ENCODE peak calls at places on chromosomes 12 and 14, in seven cellular contexts. O is GM04504, X is mesendoderm, M is BE2C, T is heart right ventricle, L is NCI-H345, K is HEK293T. S is an unnamed sample.

GRCh38 chr12:51132693-51133092 is 40.2 kb downstream of the TFCP2 start:
- DNase-seq in O (no peak), L (no peak), M (no peak), T (no peak), K (no peak), X (peak; percentile 10), S (no peak)

GRCh38 chr12:57983150-57983857 is 41.9 kb downstream of the ATP23 start:
- DNase-seq in X (peak; percentile 51), L (peak; percentile 48), M (peak; percentile 45), O (peak; percentile 33), T (peak; percentile 51), K (peak; percentile 18), S (peak; percentile 21)

GRCh38 chr14:103356151-103356766 is 22.2 kb downstream of the EIF5 start:
- DNase-seq in L (no peak), O (no peak), T (no peak), K (no peak), X (no peak), M (no peak), S (no peak)

GRCh38 chr12:92424338-92424737 is 278.5 kb upstream of the PLEKHG7 start:
- DNase-seq in T (no peak), O (peak; percentile 22), L (no peak), M (no peak), K (no peak), X (no peak), S (peak; percentile 20)

GRCh38 chr12:53006810-53007742 is 820 bp downstream of the EIF4B start:
- DNase-seq in L (peak; percentile 72), X (peak; percentile 91), O (no peak), T (peak; percentile 70), K (peak; percentile 80), M (peak; percentile 91), S (no peak)

GRCh38 chr12:6850796-6851152 is 312 bp downstream of the CDCA3 start:
- DNase-seq in O (no peak), T (no peak), X (no peak), M (no peak), K (no peak), L (no peak), S (no peak)

GRCh38 chr12:50603817-50604639 is 99.2 kb downstream of the DIP2B start:
- DNase-seq in L (no peak), K (no peak), O (peak; percentile 29), T (no peak), M (no peak), X (no peak), S (peak; percentile 76)

GRCh38 chr14:103624860-103625259 is 4.2 kb upstream of the KLC1 start:
- DNase-seq in O (peak; percentile 54), K (no peak), L (no peak), T (peak; percentile 63), X (peak; percentile 74), M (peak; percentile 57), S (no peak)